ENCODE peak calls at places on chromosomes 5 and 9, in seven cellular contexts. Y is fibroblast of lung, N is suprapubic skin, D is cardiac muscle cell, S is A549, G is mucosa of descending colon, O is tibial artery. Z is an unnamed sample.

GRCh38 chr9:70421272-70422180 is 7.1 kb upstream of the KLF9 start:
- DNase-seq in N (peak; percentile 74), O (peak; percentile 75), D (no peak), G (no peak), S (no peak), Y (peak; percentile 64), Z (no peak)

GRCh38 chr9:129235041-129235930 is 57.2 kb upstream of the IER5L start:
- DNase-seq in D (no peak), Y (no peak), S (no peak), G (peak; percentile 46), N (no peak), O (no peak), Z (no peak)

GRCh38 chr9:126513159-126514036 is 100.3 kb upstream of the LMX1B start:
- DNase-seq in Y (no peak), O (peak; percentile 43), G (no peak), D (no peak), S (no peak), N (peak; percentile 53), Z (no peak)

GRCh38 chr9:129518074-129518473 is 102.8 kb downstream of the C9orf50 start:
- DNase-seq in G (no peak), N (no peak), S (no peak), Y (no peak), D (no peak), O (no peak), Z (no peak)

GRCh38 chr9:124975131-124975530 is 34.2 kb upstream of the GOLGA1 start:
- DNase-seq in O (no peak), S (no peak), D (peak; percentile 6), Y (peak; percentile 28), N (no peak), G (no peak), Z (no peak)

GRCh38 chr9:97803167-97804058 is 49.6 kb upstream of the FOXE1 start:
- DNase-seq in G (peak; percentile 83), O (peak; percentile 77), D (peak; percentile 83), S (peak; percentile 71), N (peak; percentile 75), Y (peak; percentile 42), Z (peak; percentile 77)

GRCh38 chr5:34452170-34452828 is 203.8 kb upstream of the RAI14 start:
- DNase-seq in Y (peak; percentile 11), N (no peak), D (peak; percentile 31), O (no peak), S (no peak), G (no peak), Z (no peak)

GRCh38 chr9:90287567-90288274 is 354.9 kb downstream of the DIRAS2 start:
- DNase-seq in S (no peak), G (no peak), D (no peak), Y (no peak), O (no peak), N (no peak), Z (no peak)

GRCh38 chr5:10702040-10702629 is 58.9 kb downstream of the DAP start:
- DNase-seq in S (no peak), D (no peak), Y (peak; percentile 99), O (no peak), N (no peak), G (no peak), Z (no peak)

GRCh38 chr9:88973281-88974045 is 17.8 kb upstream of the S1PR3 start:
- DNase-seq in S (no peak), N (peak; percentile 38), O (no peak), Y (no peak), G (no peak), D (no peak), Z (no peak)

GRCh38 chr9:99977042-99977792 is 70.8 kb downstream of the STX17 start:
- DNase-seq in Y (no peak), S (no peak), N (no peak), G (no peak), O (no peak), D (no peak), Z (no peak)

GRCh38 chr9:91433180-91433579 is 9.5 kb upstream of the NFIL3 start:
- DNase-seq in G (no peak), O (no peak), N (no peak), S (peak; percentile 68), D (peak; percentile 31), Y (peak; percentile 96), Z (peak; percentile 64)

GRCh38 chr5:1639757-1640156 is 116.0 kb upstream of the LPCAT1 start:
- DNase-seq in Y (no peak), S (no peak), G (no peak), D (no peak), N (no peak), O (no peak), Z (no peak)

GRCh38 chr9:22031664-22032411 is 22.7 kb upstream of the CDKN2B start:
- DNase-seq in O (no peak), N (no peak), S (no peak), D (no peak), G (no peak), Y (no peak), Z (no peak)

GRCh38 chr9:1726993-1727759 is 288.0 kb upstream of the SMARCA2 start:
- DNase-seq in D (no peak), Y (no peak), S (no peak), G (no peak), N (no peak), O (no peak), Z (no peak)

GRCh38 chr5:148248894-148249293 is 10.6 kb downstream of the MARCOL start:
- DNase-seq in G (no peak), Y (no peak), N (no peak), S (no peak), D (no peak), O (no peak), Z (no peak)

GRCh38 chr5:95406426-95407093 is 15.4 kb downstream of the FAM81B start:
- DNase-seq in G (no peak), S (no peak), Y (peak; percentile 13), N (no peak), O (no peak), D (no peak), Z (no peak)

GRCh38 chr5:161686149-161686548 is 628 bp downstream of the GABRA6 start:
- DNase-seq in Y (no peak), N (no peak), D (no peak), G (no peak), S (no peak), O (no peak), Z (no peak)

GRCh38 chr9:127545196-127546124 is 66.6 kb upstream of the STXBP1 start:
- DNase-seq in G (peak; percentile 77), S (peak; percentile 94), D (no peak), O (no peak), Y (peak; percentile 88), N (no peak), Z (no peak)

GRCh38 chr5:107474724-107475489 is 195.8 kb downstream of the EFNA5 start:
- DNase-seq in S (peak; percentile 7), D (no peak), O (no peak), G (no peak), Y (no peak), N (no peak), Z (no peak)

GRCh38 chr9:135222991-135223760 is 135.7 kb downstream of the OLFM1 start:
- DNase-seq in O (no peak), N (no peak), S (no peak), D (no peak), Y (no peak), G (no peak), Z (no peak)
- H3K9me3 ChIP-seq in O (no peaks in the 10 kb centered on the region), N (no peaks in the 10 kb centered on the region), S (no peaks in the 10 kb centered on the region), D (no peaks in the 10 kb centered on the region), Y (peaks cover 11% of the 10 kb centered on the region), G (no peaks in the 10 kb centered on the region), Z (no peaks in the 10 kb centered on the region)

GRCh38 chr5:132528866-132529634 is 14.3 kb downstream of the IL5 start:
- DNase-seq in O (no peak), S (no peak), G (no peak), N (no peak), D (no peak), Y (no peak), Z (no peak)

GRCh38 chr5:132525299-132525724 is 18.0 kb downstream of the IL5 start:
- DNase-seq in D (no peak), S (no peak), Y (no peak), O (no peak), G (no peak), N (no peak), Z (peak; percentile 69)

GRCh38 chr5:132526974-132527564 is 16.3 kb downstream of the IL5 start:
- DNase-seq in G (no peak), Y (no peak), N (no peak), S (no peak), O (no peak), D (no peak), Z (no peak)

GRCh38 chr5:132530946-132531345 is 12.4 kb downstream of the IL5 start:
- DNase-seq in D (no peak), N (no peak), S (no peak), Y (no peak), G (no peak), O (no peak), Z (no peak)

DNA sequence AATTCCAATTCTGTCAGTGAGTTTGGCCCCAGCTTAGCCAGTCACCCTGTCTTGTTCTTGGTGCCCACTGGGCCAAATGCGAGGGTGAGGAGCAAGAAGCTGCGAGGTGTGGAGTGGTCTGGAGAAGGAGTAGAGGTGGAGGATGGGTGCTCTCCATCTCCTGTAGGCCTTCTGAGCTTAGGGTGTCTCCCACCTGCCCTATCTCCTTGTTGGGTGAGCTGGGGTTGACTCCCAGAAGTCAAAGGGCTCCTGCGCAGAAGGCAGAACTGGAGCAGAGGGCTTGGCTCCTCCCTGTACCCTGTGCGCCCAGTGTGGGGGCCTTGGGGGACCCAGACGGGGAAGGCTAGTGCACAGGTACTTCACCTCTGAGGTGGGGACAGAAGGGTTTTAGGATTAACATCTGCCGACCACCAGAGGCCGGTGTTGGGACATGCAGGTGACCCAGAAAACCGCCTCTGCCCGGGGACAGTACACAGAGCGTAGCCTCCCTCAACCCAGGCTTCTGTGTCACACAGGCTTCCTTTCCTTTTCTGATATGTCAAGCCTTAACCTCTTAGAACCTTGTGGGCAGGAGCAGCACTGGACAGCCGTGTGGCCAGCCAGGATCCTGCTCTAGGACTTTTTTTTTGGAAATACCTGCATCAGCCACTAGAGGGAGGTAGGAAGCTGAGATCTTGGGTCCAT is 16.9 kb downstream of the IL5 start:
- DNase-seq in G (no peak), O (no peak), N (no peak), S (peak; percentile 69), Y (peak; percentile 25), D (peak; percentile 66), Z (peak; percentile 65)
- TF ChIP-seq CTCF in G (peak; percentile 71), O (peak; percentile 84), N (peak; percentile 67), S (peak; percentile 98), Y (peak; percentile 81), D (peak; percentile 85), Z (peak; percentile 100)

GRCh38 chr5:150901446-150901845 is 3.3 kb downstream of the ZNF300 start:
- DNase-seq in S (no peak), D (no peak), G (no peak), O (no peak), N (no peak), Y (no peak), Z (no peak)

GRCh38 chr5:150895431-150896428 is 9.1 kb downstream of the ZNF300 start:
- DNase-seq in G (no peak), Y (no peak), S (no peak), D (no peak), O (no peak), N (no peak), Z (no peak)
- H3K9me3 ChIP-seq in G (peaks cover 99% of the 10 kb centered on the region), Y (peaks cover 3% of the 10 kb centered on the region), S (peaks cover 85% of the 10 kb centered on the region), D (peaks cover 3% of the 10 kb centered on the region), O (peaks cover 83% of the 10 kb centered on the region), N (peaks cover 70% of the 10 kb centered on the region), Z (peaks cover 50% of the 10 kb centered on the region)

DNA sequence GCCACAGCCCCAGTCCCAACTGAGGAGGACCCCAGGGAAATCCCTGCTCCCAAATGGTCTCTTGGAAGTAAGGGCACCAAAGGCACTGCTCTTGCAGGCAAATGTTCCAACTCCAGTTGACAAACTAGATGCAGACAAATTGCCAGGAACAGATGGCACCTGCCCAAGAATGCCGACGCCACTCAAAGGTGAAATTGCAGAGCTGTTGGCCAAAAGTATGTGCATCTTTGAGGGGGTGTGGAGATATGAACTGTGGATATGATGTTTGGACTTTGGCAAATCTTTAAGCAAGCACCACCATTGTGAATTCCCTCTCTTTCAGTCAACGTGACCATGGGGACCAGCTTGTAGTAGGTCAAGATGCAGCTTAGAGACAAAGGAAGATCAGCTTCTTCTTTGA is 12.0 kb upstream of the CPLX2 start:
- DNase-seq in D (no peak), G (no peak), N (no peak), S (no peak), O (no peak), Y (no peak), Z (no peak)
- TF ChIP-seq CTCF in D (no peak), G (no peak), N (no peak), S (no peak), O (no peak), Y (no peak), Z (no peak)